ENCODE peak calls at places on chromosomes 5 and 9, in five cellular contexts. One of them, this sample, is unnamed.

GRCh38 chr9:20441166-20441565 is 181.1 kb downstream of the MLLT3 start:
- DNase-seq in Calu3: no peak
- DNase-seq in kidney: no peak
- DNase-seq in GM20000: no peak
- DNase-seq in AG04449: no peak
- DNase-seq in this sample: no peak

GRCh38 chr9:110298028-110298605 is 39.5 kb downstream of the TXNDC8 start:
- DNase-seq in GM20000: no peak
- DNase-seq in Calu3: no peak
- DNase-seq in kidney: no peak
- DNase-seq in AG04449: no peak
- DNase-seq in this sample: no peak

GRCh38 chr5:139648205-139649081 is at the start of gene CXXC5:
- DNase-seq in GM20000: peak; percentile 91
- DNase-seq in kidney: peak; percentile 96
- DNase-seq in Calu3: peak; percentile 91
- DNase-seq in AG04449: no peak
- DNase-seq in this sample: peak; percentile 85

GRCh38 chr5:45774528-45774927 is 78.3 kb upstream of the HCN1 start:
- DNase-seq in GM20000: no peak
- DNase-seq in AG04449: no peak
- DNase-seq in kidney: no peak
- DNase-seq in Calu3: no peak
- DNase-seq in this sample: no peak

GRCh38 chr5:343461-344401 is 22.2 kb downstream of the AHRR start:
- DNase-seq in Calu3: peak; percentile 54
- DNase-seq in AG04449: no peak
- DNase-seq in GM20000: peak; percentile 85
- DNase-seq in kidney: peak; percentile 79
- DNase-seq in this sample: peak; percentile 78

GRCh38 chr5:146681586-146681945 is 165.6 kb upstream of the GPR151 start:
- DNase-seq in Calu3: no peak
- DNase-seq in GM20000: no peak
- DNase-seq in kidney: no peak
- DNase-seq in AG04449: no peak
- DNase-seq in this sample: no peak

GRCh38 chr5:60668715-60669304 is 31.2 kb downstream of the DEPDC1B start:
- DNase-seq in GM20000: peak; percentile 17
- DNase-seq in AG04449: no peak
- DNase-seq in kidney: no peak
- DNase-seq in Calu3: no peak
- DNase-seq in this sample: peak; percentile 23

GRCh38 chr5:68261174-68262021 is 45.8 kb downstream of the PIK3R1 start:
- DNase-seq in kidney: no peak
- DNase-seq in Calu3: no peak
- DNase-seq in AG04449: no peak
- DNase-seq in GM20000: no peak
- DNase-seq in this sample: no peak

GRCh38 chr5:108216890-108217289 is 165.0 kb downstream of the FBXL17 start:
- DNase-seq in AG04449: no peak
- DNase-seq in Calu3: peak; percentile 5
- DNase-seq in GM20000: no peak
- DNase-seq in kidney: no peak
- DNase-seq in this sample: no peak

GRCh38 chr9:106920701-106921283 is 57.8 kb downstream of the ZNF462 start:
- DNase-seq in Calu3: peak; percentile 46
- DNase-seq in kidney: no peak
- DNase-seq in AG04449: no peak
- DNase-seq in GM20000: no peak
- DNase-seq in this sample: no peak

GRCh38 chr9:121498150-121498486 is 1.5 kb downstream of the GGTA1 start:
- DNase-seq in AG04449: no peak
- DNase-seq in GM20000: peak; percentile 92
- DNase-seq in Calu3: peak; percentile 67
- DNase-seq in kidney: no peak
- DNase-seq in this sample: peak; percentile 87

GRCh38 chr5:167770461-167770860 is 521.0 kb upstream of the WWC1 start:
- DNase-seq in GM20000: no peak
- DNase-seq in Calu3: no peak
- DNase-seq in AG04449: peak; percentile 92
- DNase-seq in kidney: no peak
- DNase-seq in this sample: no peak

GRCh38 chr5:3671366-3671765 is 75.7 kb downstream of the IRX1 start:
- DNase-seq in kidney: no peak
- DNase-seq in Calu3: no peak
- DNase-seq in AG04449: no peak
- DNase-seq in GM20000: no peak
- DNase-seq in this sample: no peak

GRCh38 chr9:108417726-108418125 is 438.1 kb downstream of the ACTL7B start:
- DNase-seq in Calu3: no peak
- DNase-seq in kidney: no peak
- DNase-seq in GM20000: no peak
- DNase-seq in AG04449: no peak
- DNase-seq in this sample: no peak

GRCh38 chr9:121823451-121824169 is 172.2 kb downstream of the DAB2IP start:
- DNase-seq in GM20000: no peak
- DNase-seq in kidney: no peak
- DNase-seq in Calu3: no peak
- DNase-seq in AG04449: no peak
- DNase-seq in this sample: no peak

GRCh38 chr5:36763454-36763853 is 113.1 kb upstream of the NIPBL start:
- DNase-seq in GM20000: no peak
- DNase-seq in Calu3: no peak
- DNase-seq in AG04449: no peak
- DNase-seq in kidney: no peak
- DNase-seq in this sample: no peak

GRCh38 chr5:128498844-128499455 is 39.1 kb downstream of the FBN2 start:
- DNase-seq in kidney: no peak
- DNase-seq in AG04449: no peak
- DNase-seq in Calu3: peak; percentile 50
- DNase-seq in GM20000: peak; percentile 7
- DNase-seq in this sample: peak; percentile 18

GRCh38 chr5:141223112-141223783 is at the start of gene PCDHB14:
- DNase-seq in kidney: no peak
- DNase-seq in GM20000: no peak
- DNase-seq in Calu3: peak; percentile 66
- DNase-seq in AG04449: no peak
- DNase-seq in this sample: no peak

GRCh38 chr9:128150594-128151342 is 1.5 kb downstream of the LCN2 start:
- DNase-seq in AG04449: no peak
- DNase-seq in Calu3: peak; percentile 73
- DNase-seq in kidney: peak; percentile 73
- DNase-seq in GM20000: no peak
- DNase-seq in this sample: no peak

GRCh38 chr5:176441921-176442323 is 6.3 kb upstream of the FAF2 start:
- DNase-seq in kidney: no peak
- DNase-seq in GM20000: no peak
- DNase-seq in AG04449: no peak
- DNase-seq in Calu3: no peak
- DNase-seq in this sample: no peak

GRCh38 chr5:171475551-171476035 is 56.1 kb downstream of the FGF18 start:
- DNase-seq in AG04449: no peak
- DNase-seq in Calu3: no peak
- DNase-seq in GM20000: no peak
- DNase-seq in kidney: no peak
- DNase-seq in this sample: no peak

GRCh38 chr5:179623906-179624741 is 653 bp upstream of the HNRNPH1 start:
- DNase-seq in GM20000: peak; percentile 52
- DNase-seq in AG04449: no peak
- DNase-seq in Calu3: peak; percentile 64
- DNase-seq in kidney: no peak
- DNase-seq in this sample: peak; percentile 48

GRCh38 chr5:68499952-68500351 is 284.4 kb downstream of the PIK3R1 start:
- DNase-seq in GM20000: no peak
- DNase-seq in kidney: no peak
- DNase-seq in Calu3: no peak
- DNase-seq in AG04449: peak; percentile 28
- DNase-seq in this sample: no peak

GRCh38 chr9:135605238-135605781 is 34.0 kb downstream of the GLT6D1 start:
- DNase-seq in kidney: no peak
- DNase-seq in Calu3: no peak
- DNase-seq in GM20000: no peak
- DNase-seq in AG04449: no peak
- DNase-seq in this sample: no peak

GRCh38 chr9:113808391-113809191 is 67.5 kb upstream of the ZNF618 start:
- DNase-seq in GM20000: no peak
- DNase-seq in kidney: peak; percentile 72
- DNase-seq in AG04449: peak; percentile 34
- DNase-seq in Calu3: peak; percentile 9
- DNase-seq in this sample: peak; percentile 2

GRCh38 chr9:71719585-71719984 is 48.7 kb downstream of the CEMIP2 start:
- DNase-seq in kidney: no peak
- DNase-seq in Calu3: no peak
- DNase-seq in AG04449: no peak
- DNase-seq in GM20000: no peak
- DNase-seq in this sample: no peak

GRCh38 chr5:43400082-43400481 is 12.1 kb downstream of the CCL28 start:
- DNase-seq in kidney: no peak
- DNase-seq in AG04449: no peak
- DNase-seq in Calu3: no peak
- DNase-seq in GM20000: no peak
- DNase-seq in this sample: no peak

GRCh38 chr9:133050142-133050541 is 11.6 kb upstream of the CEL start:
- DNase-seq in Calu3: no peak
- DNase-seq in GM20000: no peak
- DNase-seq in AG04449: no peak
- DNase-seq in kidney: no peak
- DNase-seq in this sample: no peak

GRCh38 chr5:5005351-5005750 is 134.8 kb upstream of the ADAMTS16 start:
- DNase-seq in AG04449: no peak
- DNase-seq in kidney: no peak
- DNase-seq in Calu3: no peak
- DNase-seq in GM20000: no peak
- DNase-seq in this sample: no peak

GRCh38 chr5:126503602-126504104 is 80.4 kb downstream of the GRAMD2B start:
- DNase-seq in AG04449: no peak
- DNase-seq in kidney: no peak
- DNase-seq in GM20000: no peak
- DNase-seq in Calu3: no peak
- DNase-seq in this sample: no peak

GRCh38 chr5:96690906-96691305 is 28.7 kb downstream of the CAST start:
- DNase-seq in Calu3: no peak
- DNase-seq in GM20000: no peak
- DNase-seq in kidney: no peak
- DNase-seq in AG04449: no peak
- DNase-seq in this sample: no peak

GRCh38 chr5:172533399-172534228 is 79.3 kb upstream of the SH3PXD2B start:
- DNase-seq in GM20000: no peak
- DNase-seq in kidney: no peak
- DNase-seq in Calu3: no peak
- DNase-seq in AG04449: no peak
- DNase-seq in this sample: peak; percentile 17

GRCh38 chr5:180606215-180606785 is 15.0 kb upstream of the SCGB3A1 start:
- DNase-seq in GM20000: no peak
- DNase-seq in AG04449: no peak
- DNase-seq in Calu3: no peak
- DNase-seq in kidney: peak; percentile 60
- DNase-seq in this sample: no peak

GRCh38 chr5:127299678-127300077 is 9.1 kb downstream of the MEGF10 start:
- DNase-seq in GM20000: no peak
- DNase-seq in Calu3: no peak
- DNase-seq in kidney: no peak
- DNase-seq in AG04449: no peak
- DNase-seq in this sample: no peak

GRCh38 chr5:82467006-82467561 is 188.9 kb upstream of the RPS23 start:
- DNase-seq in AG04449: no peak
- DNase-seq in GM20000: no peak
- DNase-seq in Calu3: no peak
- DNase-seq in kidney: no peak
- DNase-seq in this sample: no peak
- TF ChIP-seq CTCF in AG04449: no peak
- TF ChIP-seq CTCF in GM20000: no peak
- TF ChIP-seq CTCF in Calu3: no peak
- TF ChIP-seq CTCF in kidney: no peak
- TF ChIP-seq CTCF in this sample: no peak

DNA sequence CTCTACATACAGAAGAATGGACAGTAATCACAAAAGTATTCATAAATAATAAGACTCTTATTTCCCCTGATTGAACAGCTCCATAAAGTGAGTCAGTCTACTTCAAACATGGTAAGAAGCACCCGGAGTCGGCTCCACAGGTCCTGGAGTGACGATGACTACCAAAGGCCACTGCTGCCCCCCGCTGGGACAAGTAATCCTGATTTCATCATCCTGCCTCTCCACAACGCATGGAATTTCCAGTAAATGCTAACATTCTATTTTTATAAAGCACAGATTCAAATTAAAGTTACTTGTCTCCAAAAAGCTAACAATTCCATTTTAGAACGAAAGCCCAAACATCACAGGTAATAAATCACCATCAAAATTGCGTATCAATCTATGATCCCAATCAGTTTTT is 16.2 kb downstream of the ATPSCKMT start:
- DNase-seq in GM20000: no peak
- DNase-seq in kidney: no peak
- DNase-seq in AG04449: peak; percentile 96
- DNase-seq in Calu3: peak; percentile 43
- DNase-seq in this sample: no peak
- TF ChIP-seq CTCF in GM20000: no peak
- TF ChIP-seq CTCF in kidney: peak; percentile 4
- TF ChIP-seq CTCF in AG04449: peak; percentile 39
- TF ChIP-seq CTCF in Calu3: no peak
- TF ChIP-seq CTCF in this sample: no peak

GRCh38 chr9:17837931-17838330 is 259.1 kb downstream of the SH3GL2 start:
- DNase-seq in kidney: no peak
- DNase-seq in Calu3: no peak
- DNase-seq in AG04449: no peak
- DNase-seq in GM20000: no peak
- DNase-seq in this sample: no peak
- TF ChIP-seq CTCF in kidney: no peak
- TF ChIP-seq CTCF in Calu3: no peak
- TF ChIP-seq CTCF in AG04449: no peak
- TF ChIP-seq CTCF in GM20000: no peak
- TF ChIP-seq CTCF in this sample: no peak

DNA sequence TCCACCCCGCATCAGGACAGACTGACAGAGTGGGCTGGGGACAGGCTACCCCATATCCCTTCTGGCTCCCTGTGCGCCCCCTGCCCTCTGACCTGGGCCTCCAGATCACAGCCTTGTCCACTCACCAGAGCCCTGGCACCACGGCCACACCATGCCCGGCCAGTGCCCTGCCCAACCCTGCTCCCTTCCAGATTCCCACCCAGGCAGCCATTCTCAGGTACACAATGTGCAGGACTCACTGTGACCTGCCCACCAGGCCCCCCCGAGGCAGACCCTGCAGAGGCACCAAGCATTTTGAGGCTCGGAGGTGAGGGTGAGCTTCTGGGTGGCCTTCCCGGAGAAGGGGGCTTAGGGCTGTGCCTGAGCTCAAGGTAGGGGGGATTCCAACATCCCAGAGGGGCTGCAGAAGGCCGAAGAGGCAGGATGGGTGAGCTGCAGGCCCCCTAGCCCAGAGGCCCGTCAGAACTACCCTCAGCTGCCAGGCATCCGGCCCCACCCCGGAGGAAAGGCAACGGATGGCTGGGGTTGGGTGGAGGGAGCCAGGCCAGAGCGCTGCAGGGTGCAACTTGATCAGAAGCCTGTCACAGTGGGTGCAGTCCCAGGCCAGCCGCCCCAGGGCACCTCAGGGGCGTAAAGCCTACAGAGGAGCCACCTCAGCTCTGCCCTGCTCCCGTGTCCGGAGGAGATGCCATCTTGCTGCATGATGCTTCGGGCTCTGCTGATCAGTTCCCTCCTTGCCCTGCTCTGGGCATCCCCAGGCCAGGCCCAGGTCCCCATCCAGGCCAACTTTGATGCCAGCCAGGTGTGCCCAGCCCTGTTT is at the start of gene LCNL1:
- DNase-seq in kidney: no peak
- DNase-seq in GM20000: no peak
- DNase-seq in AG04449: no peak
- DNase-seq in Calu3: no peak
- DNase-seq in this sample: no peak
- TF ChIP-seq CTCF in kidney: no peak
- TF ChIP-seq CTCF in GM20000: no peak
- TF ChIP-seq CTCF in AG04449: no peak
- TF ChIP-seq CTCF in Calu3: no peak
- TF ChIP-seq CTCF in this sample: no peak